ENCODE peak calls at places on chromosomes 7 and 10, in six cellular contexts. One of them, this sample, is unnamed.

GRCh38 chr7:51325231-51325630 is 8.6 kb upstream of the COBL start:
- DNase-seq in mammary epithelial cell: peak; percentile 29
- DNase-seq in psoas muscle: no peak
- DNase-seq in colonic mucosa: no peak
- DNase-seq in Panc1: no peak
- DNase-seq in epithelial cell of esophagus: peak; percentile 41
- DNase-seq in this sample: no peak

GRCh38 chr7:89238156-89238555 is 442.6 kb upstream of the TEX47 start:
- DNase-seq in mammary epithelial cell: no peak
- DNase-seq in psoas muscle: no peak
- DNase-seq in colonic mucosa: no peak
- DNase-seq in Panc1: no peak
- DNase-seq in epithelial cell of esophagus: no peak
- DNase-seq in this sample: no peak

GRCh38 chr10:104835422-104835821 is 194.3 kb downstream of the SORCS3 start:
- DNase-seq in mammary epithelial cell: no peak
- DNase-seq in psoas muscle: no peak
- DNase-seq in colonic mucosa: no peak
- DNase-seq in Panc1: no peak
- DNase-seq in epithelial cell of esophagus: no peak
- DNase-seq in this sample: no peak

GRCh38 chr7:127252736-127253288 is at the start of gene GRM8:
- DNase-seq in mammary epithelial cell: peak; percentile 30
- DNase-seq in psoas muscle: peak; percentile 60
- DNase-seq in colonic mucosa: peak; percentile 40
- DNase-seq in Panc1: no peak
- DNase-seq in epithelial cell of esophagus: peak; percentile 22
- DNase-seq in this sample: no peak

GRCh38 chr10:110651044-110651958 is 7.2 kb downstream of the RBM20 start:
- DNase-seq in mammary epithelial cell: no peak
- DNase-seq in psoas muscle: peak; percentile 75
- DNase-seq in colonic mucosa: no peak
- DNase-seq in Panc1: no peak
- DNase-seq in epithelial cell of esophagus: no peak
- DNase-seq in this sample: no peak

GRCh38 chr10:76315240-76315639 is 883.8 kb downstream of the LRMDA start:
- DNase-seq in mammary epithelial cell: no peak
- DNase-seq in psoas muscle: no peak
- DNase-seq in colonic mucosa: no peak
- DNase-seq in Panc1: no peak
- DNase-seq in epithelial cell of esophagus: no peak
- DNase-seq in this sample: no peak

GRCh38 chr7:388461-388960 is 98.5 kb downstream of the FOXL3 start:
- DNase-seq in mammary epithelial cell: no peak
- DNase-seq in psoas muscle: peak; percentile 57
- DNase-seq in colonic mucosa: peak; percentile 13
- DNase-seq in Panc1: no peak
- DNase-seq in epithelial cell of esophagus: no peak
- DNase-seq in this sample: no peak

GRCh38 chr7:111871283-111871682 is 309.0 kb upstream of the IMMP2L start:
- DNase-seq in mammary epithelial cell: no peak
- DNase-seq in psoas muscle: no peak
- DNase-seq in colonic mucosa: no peak
- DNase-seq in Panc1: no peak
- DNase-seq in epithelial cell of esophagus: peak; percentile 36
- DNase-seq in this sample: no peak

GRCh38 chr10:71840177-71840711 is 10.8 kb downstream of the PSAP start:
- DNase-seq in mammary epithelial cell: peak; percentile 88
- DNase-seq in psoas muscle: peak; percentile 75
- DNase-seq in colonic mucosa: peak; percentile 58
- DNase-seq in Panc1: no peak
- DNase-seq in epithelial cell of esophagus: peak; percentile 77
- DNase-seq in this sample: peak; percentile 96

GRCh38 chr10:126177414-126178030 is 210.8 kb downstream of the ADAM12 start:
- DNase-seq in mammary epithelial cell: no peak
- DNase-seq in psoas muscle: no peak
- DNase-seq in colonic mucosa: no peak
- DNase-seq in Panc1: no peak
- DNase-seq in epithelial cell of esophagus: no peak
- DNase-seq in this sample: no peak

GRCh38 chr10:126175586-126176258 is 212.6 kb downstream of the ADAM12 start:
- DNase-seq in mammary epithelial cell: no peak
- DNase-seq in psoas muscle: no peak
- DNase-seq in colonic mucosa: no peak
- DNase-seq in Panc1: no peak
- DNase-seq in epithelial cell of esophagus: no peak
- DNase-seq in this sample: no peak

GRCh38 chr10:126179637-126180036 is 208.6 kb downstream of the ADAM12 start:
- DNase-seq in mammary epithelial cell: no peak
- DNase-seq in psoas muscle: no peak
- DNase-seq in colonic mucosa: no peak
- DNase-seq in Panc1: no peak
- DNase-seq in epithelial cell of esophagus: no peak
- DNase-seq in this sample: no peak
- TF ChIP-seq CTCF in mammary epithelial cell: no peak
- TF ChIP-seq CTCF in psoas muscle: no peak
- TF ChIP-seq CTCF in colonic mucosa: no peak
- TF ChIP-seq CTCF in Panc1: no peak
- TF ChIP-seq CTCF in epithelial cell of esophagus: no peak
- TF ChIP-seq CTCF in this sample: no peak

GRCh38 chr10:93462371-93462770 is 19.8 kb downstream of the MYOF start:
- DNase-seq in mammary epithelial cell: no peak
- DNase-seq in psoas muscle: no peak
- DNase-seq in colonic mucosa: no peak
- DNase-seq in Panc1: no peak
- DNase-seq in epithelial cell of esophagus: no peak
- DNase-seq in this sample: no peak
- H3K4me3 ChIP-seq in mammary epithelial cell: no peak overlapping the region
- H3K4me3 ChIP-seq in psoas muscle: no peak overlapping the region
- H3K4me3 ChIP-seq in colonic mucosa: no peak overlapping the region
- H3K4me3 ChIP-seq in Panc1: no peak overlapping the region
- H3K4me3 ChIP-seq in epithelial cell of esophagus: no peak overlapping the region
- H3K4me3 ChIP-seq in this sample: no peak overlapping the region

GRCh38 chr10:92572362-92573090 is 1.4 kb downstream of the IDE start:
- DNase-seq in mammary epithelial cell: peak; percentile 4
- DNase-seq in psoas muscle: no peak
- DNase-seq in colonic mucosa: no peak
- DNase-seq in Panc1: no peak
- DNase-seq in epithelial cell of esophagus: no peak
- DNase-seq in this sample: no peak

GRCh38 chr10:92573798-92574544 is at the start of gene IDE:
- DNase-seq in mammary epithelial cell: peak; percentile 87
- DNase-seq in psoas muscle: peak; percentile 93
- DNase-seq in colonic mucosa: peak; percentile 90
- DNase-seq in Panc1: no peak
- DNase-seq in epithelial cell of esophagus: peak; percentile 88
- DNase-seq in this sample: no peak

GRCh38 chr10:92574545-92575377 is 868 bp upstream of the IDE start:
- DNase-seq in mammary epithelial cell: peak; percentile 28
- DNase-seq in psoas muscle: no peak
- DNase-seq in colonic mucosa: no peak
- DNase-seq in Panc1: no peak
- DNase-seq in epithelial cell of esophagus: peak; percentile 39
- DNase-seq in this sample: no peak

GRCh38 chr10:92571649-92572048 is 2.2 kb downstream of the IDE start:
- DNase-seq in mammary epithelial cell: no peak
- DNase-seq in psoas muscle: no peak
- DNase-seq in colonic mucosa: no peak
- DNase-seq in Panc1: no peak
- DNase-seq in epithelial cell of esophagus: no peak
- DNase-seq in this sample: no peak

GRCh38 chr10:92573091-92573797 is 649 bp downstream of the IDE start:
- DNase-seq in mammary epithelial cell: peak; percentile 46
- DNase-seq in psoas muscle: peak; percentile 59
- DNase-seq in colonic mucosa: peak; percentile 35
- DNase-seq in Panc1: no peak
- DNase-seq in epithelial cell of esophagus: peak; percentile 51
- DNase-seq in this sample: no peak
- TF ChIP-seq CTCF in mammary epithelial cell: peak; percentile 23
- TF ChIP-seq CTCF in psoas muscle: peak; percentile 11
- TF ChIP-seq CTCF in colonic mucosa: no peak
- TF ChIP-seq CTCF in Panc1: no peak
- TF ChIP-seq CTCF in epithelial cell of esophagus: no peak
- TF ChIP-seq CTCF in this sample: peak; percentile 27

GRCh38 chr7:154873722-154874121 is 129.2 kb downstream of the PAXIP1 start:
- DNase-seq in mammary epithelial cell: no peak
- DNase-seq in psoas muscle: no peak
- DNase-seq in colonic mucosa: no peak
- DNase-seq in Panc1: no peak
- DNase-seq in epithelial cell of esophagus: no peak
- DNase-seq in this sample: no peak

GRCh38 chr7:154875297-154875696 is 127.6 kb downstream of the PAXIP1 start:
- DNase-seq in mammary epithelial cell: no peak
- DNase-seq in psoas muscle: no peak
- DNase-seq in colonic mucosa: no peak
- DNase-seq in Panc1: no peak
- DNase-seq in epithelial cell of esophagus: no peak
- DNase-seq in this sample: no peak

GRCh38 chr7:154872811-154873570 is 129.9 kb downstream of the PAXIP1 start:
- DNase-seq in mammary epithelial cell: no peak
- DNase-seq in psoas muscle: no peak
- DNase-seq in colonic mucosa: no peak
- DNase-seq in Panc1: no peak
- DNase-seq in epithelial cell of esophagus: no peak
- DNase-seq in this sample: no peak

GRCh38 chr7:154871928-154872750 is 130.8 kb downstream of the PAXIP1 start:
- DNase-seq in mammary epithelial cell: no peak
- DNase-seq in psoas muscle: no peak
- DNase-seq in colonic mucosa: no peak
- DNase-seq in Panc1: no peak
- DNase-seq in epithelial cell of esophagus: no peak
- DNase-seq in this sample: no peak

DNA sequence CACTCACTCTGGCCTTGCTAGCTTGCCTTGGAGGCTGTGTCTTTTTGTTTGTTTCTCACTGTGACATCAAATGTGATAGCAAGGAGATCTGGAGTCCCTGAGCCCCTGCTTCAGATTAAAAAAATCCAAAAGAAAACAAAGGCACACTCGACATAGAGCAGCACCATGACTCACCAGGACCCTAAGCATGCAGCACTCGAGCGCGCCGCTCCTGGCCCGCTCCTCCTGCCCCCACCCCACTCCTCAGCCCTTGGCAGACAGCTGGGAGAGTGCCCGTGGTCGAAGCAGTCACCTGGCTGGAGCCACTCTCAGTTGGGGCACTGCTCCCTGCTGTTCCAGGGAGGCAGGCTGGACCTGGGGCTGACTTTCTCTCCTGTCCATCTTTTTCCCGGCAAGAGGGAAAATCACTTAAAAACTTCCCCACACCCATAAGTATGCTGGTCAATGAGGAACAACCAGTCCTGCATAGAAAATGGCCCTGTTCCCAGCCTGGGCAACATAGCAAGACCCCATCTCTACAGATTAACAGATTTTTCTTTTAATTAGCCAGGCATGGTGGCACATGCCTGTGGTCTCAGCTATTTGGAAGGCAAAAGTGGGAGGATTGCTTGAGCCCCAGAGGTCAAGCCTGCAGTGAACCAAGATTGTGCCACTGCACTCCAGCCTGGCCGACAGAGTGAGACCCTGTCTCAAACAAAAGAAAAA is 128.4 kb downstream of the PAXIP1 start:
- DNase-seq in mammary epithelial cell: no peak
- DNase-seq in psoas muscle: no peak
- DNase-seq in colonic mucosa: no peak
- DNase-seq in Panc1: no peak
- DNase-seq in epithelial cell of esophagus: no peak
- DNase-seq in this sample: no peak
- H3K4me3 ChIP-seq in mammary epithelial cell: no peak overlapping the region
- H3K4me3 ChIP-seq in psoas muscle: no peak overlapping the region
- H3K4me3 ChIP-seq in colonic mucosa: no peak overlapping the region
- H3K4me3 ChIP-seq in Panc1: no peak overlapping the region
- H3K4me3 ChIP-seq in epithelial cell of esophagus: no peak overlapping the region
- H3K4me3 ChIP-seq in this sample: no peak overlapping the region

GRCh38 chr7:1912472-1913289 is 242.6 kb downstream of the ELFN1 start:
- DNase-seq in mammary epithelial cell: no peak
- DNase-seq in psoas muscle: peak; percentile 71
- DNase-seq in colonic mucosa: no peak
- DNase-seq in Panc1: no peak
- DNase-seq in epithelial cell of esophagus: no peak
- DNase-seq in this sample: no peak
- TF ChIP-seq CTCF in mammary epithelial cell: no peak
- TF ChIP-seq CTCF in psoas muscle: no peak
- TF ChIP-seq CTCF in colonic mucosa: no peak
- TF ChIP-seq CTCF in Panc1: no peak
- TF ChIP-seq CTCF in epithelial cell of esophagus: no peak
- TF ChIP-seq CTCF in this sample: peak; percentile 3

This sample was measured in retinal pigment epithelial cell.